ENCODE peak calls at places on chromosome 6, in ten cellular contexts. One of them, this sample, is unnamed.

GRCh38 chr6:4564746-4565145 is 211.5 kb upstream of the CDYL start:
- DNase-seq in sigmoid colon: no peak
- DNase-seq in body of pancreas: no peak
- DNase-seq in uterus: no peak
- DNase-seq in IMR-90: no peak
- DNase-seq in esophagus squamous epithelium: no peak
- DNase-seq in GM12891: no peak
- DNase-seq in heart left ventricle: no peak
- DNase-seq in K562: no peak
- DNase-seq in GM12878: no peak
- DNase-seq in this sample: no peak

GRCh38 chr6:100347901-100348550 is 116.7 kb downstream of the SIM1 start:
- DNase-seq in sigmoid colon: no peak
- DNase-seq in body of pancreas: no peak
- DNase-seq in uterus: no peak
- DNase-seq in IMR-90: peak
- DNase-seq in esophagus squamous epithelium: no peak
- DNase-seq in GM12891: no peak
- DNase-seq in heart left ventricle: no peak
- DNase-seq in K562: no peak
- DNase-seq in GM12878: no peak
- DNase-seq in this sample: no peak

GRCh38 chr6:46734867-46735719 is at the start of gene PLA2G7:
- DNase-seq in sigmoid colon: peak
- DNase-seq in body of pancreas: peak
- DNase-seq in uterus: peak
- DNase-seq in IMR-90: no peak
- DNase-seq in esophagus squamous epithelium: no peak
- DNase-seq in GM12891: peak
- DNase-seq in heart left ventricle: no peak
- DNase-seq in K562: no peak
- DNase-seq in GM12878: no peak
- DNase-seq in this sample: no peak

GRCh38 chr6:163414367-163415175 is at the start of gene QKI:
- DNase-seq in sigmoid colon: peak
- DNase-seq in body of pancreas: peak
- DNase-seq in uterus: peak
- DNase-seq in IMR-90: peak
- DNase-seq in esophagus squamous epithelium: peak
- DNase-seq in GM12891: peak
- DNase-seq in heart left ventricle: peak
- DNase-seq in K562: peak
- DNase-seq in GM12878: no peak
- DNase-seq in this sample: no peak

GRCh38 chr6:5315883-5316282 is 54.6 kb downstream of the FARS2 start:
- DNase-seq in sigmoid colon: no peak
- DNase-seq in body of pancreas: no peak
- DNase-seq in uterus: no peak
- DNase-seq in IMR-90: peak
- DNase-seq in esophagus squamous epithelium: no peak
- DNase-seq in GM12891: no peak
- DNase-seq in heart left ventricle: no peak
- DNase-seq in K562: no peak
- DNase-seq in GM12878: no peak
- DNase-seq in this sample: no peak

GRCh38 chr6:160756021-160756420 is 54.0 kb downstream of the PLG start:
- DNase-seq in sigmoid colon: no peak
- DNase-seq in body of pancreas: no peak
- DNase-seq in uterus: no peak
- DNase-seq in IMR-90: no peak
- DNase-seq in esophagus squamous epithelium: no peak
- DNase-seq in GM12891: no peak
- DNase-seq in heart left ventricle: no peak
- DNase-seq in K562: no peak
- DNase-seq in GM12878: no peak
- DNase-seq in this sample: no peak

GRCh38 chr6:44301782-44302564 is 11.2 kb downstream of the AARS2 start:
- DNase-seq in sigmoid colon: no peak
- DNase-seq in body of pancreas: no peak
- DNase-seq in uterus: no peak
- DNase-seq in IMR-90: no peak
- DNase-seq in esophagus squamous epithelium: no peak
- DNase-seq in GM12891: no peak
- DNase-seq in heart left ventricle: no peak
- DNase-seq in K562: no peak
- DNase-seq in GM12878: no peak
- DNase-seq in this sample: no peak

GRCh38 chr6:128394171-128394570 is 126.2 kb downstream of the PTPRK start:
- DNase-seq in sigmoid colon: no peak
- DNase-seq in body of pancreas: no peak
- DNase-seq in uterus: no peak
- DNase-seq in IMR-90: peak
- DNase-seq in esophagus squamous epithelium: no peak
- DNase-seq in GM12891: no peak
- DNase-seq in heart left ventricle: no peak
- DNase-seq in K562: no peak
- DNase-seq in GM12878: no peak
- DNase-seq in this sample: no peak

GRCh38 chr6:44311304-44311703 is 1.8 kb downstream of the AARS2 start:
- DNase-seq in sigmoid colon: no peak
- DNase-seq in body of pancreas: no peak
- DNase-seq in uterus: no peak
- DNase-seq in IMR-90: no peak
- DNase-seq in esophagus squamous epithelium: no peak
- DNase-seq in GM12891: no peak
- DNase-seq in heart left ventricle: no peak
- DNase-seq in K562: no peak
- DNase-seq in GM12878: no peak
- DNase-seq in this sample: no peak

GRCh38 chr6:32906539-32906938 is 34.3 kb downstream of the HLA-DMB start:
- DNase-seq in sigmoid colon: no peak
- DNase-seq in body of pancreas: no peak
- DNase-seq in uterus: no peak
- DNase-seq in IMR-90: peak
- DNase-seq in esophagus squamous epithelium: no peak
- DNase-seq in GM12891: no peak
- DNase-seq in heart left ventricle: no peak
- DNase-seq in K562: no peak
- DNase-seq in GM12878: no peak
- DNase-seq in this sample: no peak

GRCh38 chr6:2653369-2654032 is 97.2 kb downstream of the MYLK4 start:
- DNase-seq in sigmoid colon: no peak
- DNase-seq in body of pancreas: no peak
- DNase-seq in uterus: no peak
- DNase-seq in IMR-90: no peak
- DNase-seq in esophagus squamous epithelium: no peak
- DNase-seq in GM12891: no peak
- DNase-seq in heart left ventricle: no peak
- DNase-seq in K562: no peak
- DNase-seq in GM12878: no peak
- DNase-seq in this sample: no peak

GRCh38 chr6:48429021-48429420 is 318.0 kb upstream of the PTCHD4 start:
- DNase-seq in sigmoid colon: no peak
- DNase-seq in body of pancreas: no peak
- DNase-seq in uterus: no peak
- DNase-seq in IMR-90: peak
- DNase-seq in esophagus squamous epithelium: no peak
- DNase-seq in GM12891: no peak
- DNase-seq in heart left ventricle: no peak
- DNase-seq in K562: no peak
- DNase-seq in GM12878: no peak
- DNase-seq in this sample: no peak

GRCh38 chr6:105692630-105693212 is 289.8 kb upstream of the PREP start:
- DNase-seq in sigmoid colon: no peak
- DNase-seq in body of pancreas: no peak
- DNase-seq in uterus: no peak
- DNase-seq in IMR-90: no peak
- DNase-seq in esophagus squamous epithelium: no peak
- DNase-seq in GM12891: no peak
- DNase-seq in heart left ventricle: no peak
- DNase-seq in K562: no peak
- DNase-seq in GM12878: no peak
- DNase-seq in this sample: no peak

GRCh38 chr6:92810913-92811312 is 608.4 kb downstream of the EPHA7 start:
- DNase-seq in sigmoid colon: no peak
- DNase-seq in body of pancreas: peak
- DNase-seq in uterus: no peak
- DNase-seq in IMR-90: peak
- DNase-seq in esophagus squamous epithelium: no peak
- DNase-seq in GM12891: peak
- DNase-seq in heart left ventricle: no peak
- DNase-seq in K562: peak
- DNase-seq in GM12878: peak
- DNase-seq in this sample: peak

GRCh38 chr6:11433860-11434259 is 103.7 kb upstream of the TMEM170B start:
- DNase-seq in sigmoid colon: no peak
- DNase-seq in body of pancreas: no peak
- DNase-seq in uterus: no peak
- DNase-seq in IMR-90: no peak
- DNase-seq in esophagus squamous epithelium: no peak
- DNase-seq in GM12891: no peak
- DNase-seq in heart left ventricle: no peak
- DNase-seq in K562: no peak
- DNase-seq in GM12878: no peak
- DNase-seq in this sample: no peak

GRCh38 chr6:144351741-144352140 is 66.6 kb downstream of the UTRN start:
- DNase-seq in sigmoid colon: no peak
- DNase-seq in body of pancreas: peak
- DNase-seq in uterus: no peak
- DNase-seq in IMR-90: no peak
- DNase-seq in esophagus squamous epithelium: no peak
- DNase-seq in GM12891: no peak
- DNase-seq in heart left ventricle: no peak
- DNase-seq in K562: no peak
- DNase-seq in GM12878: no peak
- DNase-seq in this sample: no peak
- TF ChIP-seq POLR2A in sigmoid colon: no peak
- TF ChIP-seq POLR2A in body of pancreas: no peak
- TF ChIP-seq POLR2A in uterus: no peak
- TF ChIP-seq POLR2A in IMR-90: no peak
- TF ChIP-seq POLR2A in esophagus squamous epithelium: no peak
- TF ChIP-seq POLR2A in GM12891: no peak
- TF ChIP-seq POLR2A in heart left ventricle: no peak
- TF ChIP-seq POLR2A in K562: no peak
- TF ChIP-seq POLR2A in GM12878: no peak
- TF ChIP-seq POLR2A in this sample: no peak

GRCh38 chr6:117676577-117677218 is 1.4 kb downstream of the NUS1 start:
- DNase-seq in sigmoid colon: no peak
- DNase-seq in body of pancreas: no peak
- DNase-seq in uterus: no peak
- DNase-seq in IMR-90: no peak
- DNase-seq in esophagus squamous epithelium: no peak
- DNase-seq in GM12891: no peak
- DNase-seq in heart left ventricle: no peak
- DNase-seq in K562: no peak
- DNase-seq in GM12878: no peak
- DNase-seq in this sample: no peak

GRCh38 chr6:117681321-117681720 is 6.1 kb downstream of the NUS1 start:
- DNase-seq in sigmoid colon: no peak
- DNase-seq in body of pancreas: no peak
- DNase-seq in uterus: no peak
- DNase-seq in IMR-90: no peak
- DNase-seq in esophagus squamous epithelium: no peak
- DNase-seq in GM12891: no peak
- DNase-seq in heart left ventricle: no peak
- DNase-seq in K562: no peak
- DNase-seq in GM12878: no peak
- DNase-seq in this sample: no peak

GRCh38 chr6:117674503-117674902 is 766 bp upstream of the NUS1 start:
- DNase-seq in sigmoid colon: no peak
- DNase-seq in body of pancreas: no peak
- DNase-seq in uterus: no peak
- DNase-seq in IMR-90: no peak
- DNase-seq in esophagus squamous epithelium: no peak
- DNase-seq in GM12891: no peak
- DNase-seq in heart left ventricle: no peak
- DNase-seq in K562: no peak
- DNase-seq in GM12878: no peak
- DNase-seq in this sample: no peak

GRCh38 chr6:117674991-117675657 is at the start of gene NUS1:
- DNase-seq in sigmoid colon: peak
- DNase-seq in body of pancreas: peak
- DNase-seq in uterus: peak
- DNase-seq in IMR-90: peak
- DNase-seq in esophagus squamous epithelium: peak
- DNase-seq in GM12891: peak
- DNase-seq in heart left ventricle: peak
- DNase-seq in K562: peak
- DNase-seq in GM12878: peak
- DNase-seq in this sample: peak

GRCh38 chr6:117677553-117678131 is 2.4 kb downstream of the NUS1 start:
- DNase-seq in sigmoid colon: no peak
- DNase-seq in body of pancreas: no peak
- DNase-seq in uterus: no peak
- DNase-seq in IMR-90: peak
- DNase-seq in esophagus squamous epithelium: no peak
- DNase-seq in GM12891: no peak
- DNase-seq in heart left ventricle: no peak
- DNase-seq in K562: peak
- DNase-seq in GM12878: no peak
- DNase-seq in this sample: no peak
- TF ChIP-seq POLR2A in sigmoid colon: no peak
- TF ChIP-seq POLR2A in body of pancreas: no peak
- TF ChIP-seq POLR2A in uterus: no peak
- TF ChIP-seq POLR2A in IMR-90: no peak
- TF ChIP-seq POLR2A in esophagus squamous epithelium: no peak
- TF ChIP-seq POLR2A in GM12891: no peak
- TF ChIP-seq POLR2A in heart left ventricle: no peak
- TF ChIP-seq POLR2A in K562: no peak
- TF ChIP-seq POLR2A in GM12878: no peak
- TF ChIP-seq POLR2A in this sample: no peak

GRCh38 chr6:157481865-157482249 is 100.9 kb downstream of the ZDHHC14 start:
- DNase-seq in sigmoid colon: no peak
- DNase-seq in body of pancreas: no peak
- DNase-seq in uterus: no peak
- DNase-seq in IMR-90: no peak
- DNase-seq in esophagus squamous epithelium: no peak
- DNase-seq in GM12891: no peak
- DNase-seq in heart left ventricle: no peak
- DNase-seq in K562: no peak
- DNase-seq in GM12878: no peak
- DNase-seq in this sample: no peak
- TF ChIP-seq POLR2A in sigmoid colon: no peak
- TF ChIP-seq POLR2A in body of pancreas: no peak
- TF ChIP-seq POLR2A in uterus: no peak
- TF ChIP-seq POLR2A in IMR-90: no peak
- TF ChIP-seq POLR2A in esophagus squamous epithelium: no peak
- TF ChIP-seq POLR2A in GM12891: no peak
- TF ChIP-seq POLR2A in heart left ventricle: no peak
- TF ChIP-seq POLR2A in K562: no peak
- TF ChIP-seq POLR2A in GM12878: no peak
- TF ChIP-seq POLR2A in this sample: no peak

DNA sequence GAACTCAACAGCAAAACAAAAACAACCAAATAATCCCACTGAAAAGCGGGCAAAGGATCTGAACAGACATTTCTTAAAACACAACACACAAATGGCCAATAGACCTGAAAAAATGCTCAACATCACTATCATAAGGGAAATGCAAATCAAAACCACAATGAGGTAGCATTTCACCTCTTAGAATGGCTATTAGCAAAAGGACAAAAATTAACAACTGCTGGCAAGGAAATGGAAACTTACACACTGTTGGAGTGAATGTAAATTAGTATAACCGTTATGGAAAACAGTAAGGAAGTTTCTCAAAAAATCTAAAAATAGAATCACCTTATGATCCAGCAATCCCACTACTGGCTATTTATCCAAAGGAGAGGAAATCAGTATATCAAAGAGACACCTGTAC is 20.9 kb downstream of the FAM8A1 start:
- DNase-seq in sigmoid colon: no peak
- DNase-seq in body of pancreas: no peak
- DNase-seq in uterus: no peak
- DNase-seq in IMR-90: no peak
- DNase-seq in esophagus squamous epithelium: no peak
- DNase-seq in GM12891: no peak
- DNase-seq in heart left ventricle: no peak
- DNase-seq in K562: no peak
- DNase-seq in GM12878: peak
- DNase-seq in this sample: no peak
- TF ChIP-seq POLR2A in sigmoid colon: no peak
- TF ChIP-seq POLR2A in body of pancreas: no peak
- TF ChIP-seq POLR2A in uterus: no peak
- TF ChIP-seq POLR2A in IMR-90: no peak
- TF ChIP-seq POLR2A in esophagus squamous epithelium: no peak
- TF ChIP-seq POLR2A in GM12891: no peak
- TF ChIP-seq POLR2A in heart left ventricle: no peak
- TF ChIP-seq POLR2A in K562: no peak
- TF ChIP-seq POLR2A in GM12878: no peak
- TF ChIP-seq POLR2A in this sample: no peak

This sample was measured in H54.